ENCODE peak calls at places on chromosomes 1 and 21, in eight cellular contexts. H, V, A, S, I, Y, J and T are unnamed samples.
A peak's percentile ranks its signal among the peaks of the same experiment; 100 is the strongest.

GRCh38 chr1:164617607-164618564 is 58.9 kb downstream of the PBX1 start:
- DNase-seq in H (peak; percentile 70), V (no peak), A (no peak), S (peak; percentile 42), I (no peak), Y (no peak), J (no peak), T (no peak)

GRCh38 chr1:56329970-56330369 is 249.4 kb downstream of the PLPP3 start:
- DNase-seq in H (no peak), V (no peak), A (peak; percentile 68), S (peak; percentile 17), I (no peak), Y (no peak), J (no peak), T (no peak)

GRCh38 chr1:31579374-31579773 is 3.1 kb downstream of the TINAGL1 start:
- DNase-seq in H (no peak), V (no peak), A (peak; percentile 61), S (no peak), I (no peak), Y (no peak), J (no peak), T (no peak)

GRCh38 chr1:64846573-64847430 is 101.9 kb downstream of the RAVER2 start:
- DNase-seq in H (no peak), V (no peak), A (no peak), S (no peak), I (no peak), Y (no peak), J (peak; percentile 78), T (no peak)

GRCh38 chr1:237470712-237471310 is 419.9 kb downstream of the ZP4 start:
- DNase-seq in H (peak; percentile 13), V (no peak), A (no peak), S (no peak), I (no peak), Y (no peak), J (no peak), T (no peak)

GRCh38 chr1:236868625-236869467 is 73.8 kb downstream of the MTR start:
- DNase-seq in H (peak; percentile 54), V (peak; percentile 5), A (peak; percentile 76), S (peak; percentile 77), I (no peak), Y (no peak), J (peak; percentile 56), T (no peak)

GRCh38 chr1:234862944-234863515 is 253.1 kb upstream of the IRF2BP2 start:
- DNase-seq in H (no peak), V (no peak), A (peak; percentile 92), S (peak; percentile 68), I (no peak), Y (peak; percentile 90), J (peak; percentile 74), T (no peak)

GRCh38 chr1:97108200-97108599 is 386.6 kb downstream of the PTBP2 start:
- DNase-seq in H (peak; percentile 28), V (no peak), A (no peak), S (peak; percentile 20), I (no peak), Y (no peak), J (no peak), T (no peak)

GRCh38 chr1:8517579-8518489 is 199.9 kb downstream of the SLC45A1 start:
- DNase-seq in H (no peak), V (no peak), A (peak; percentile 61), S (peak; percentile 43), I (no peak), Y (no peak), J (no peak), T (no peak)

GRCh38 chr1:35559317-35559944 is 1.8 kb downstream of the NCDN start:
- DNase-seq in H (no peak), V (no peak), A (no peak), S (no peak), I (no peak), Y (no peak), J (peak; percentile 42), T (no peak)

GRCh38 chr21:44840771-44841170 is 22.9 kb upstream of the SUMO3 start:
- DNase-seq in H (no peak), V (no peak), A (no peak), S (no peak), I (no peak), Y (no peak), J (no peak), T (no peak)

GRCh38 chr21:34029724-34030528 is 43.5 kb upstream of the MRPS6 start:
- DNase-seq in H (peak; percentile 31), V (peak; percentile 52), A (peak; percentile 82), S (peak; percentile 82), I (peak; percentile 4), Y (peak; percentile 53), J (peak; percentile 54), T (peak; percentile 12)

GRCh38 chr1:40344597-40344996 is 27.5 kb upstream of the COL9A2 start:
- DNase-seq in H (no peak), V (peak; percentile 20), A (peak; percentile 1), S (peak; percentile 79), I (no peak), Y (peak; percentile 82), J (peak; percentile 57), T (no peak)

GRCh38 chr1:10834770-10835412 is 38.4 kb upstream of the CASZ1 start:
- DNase-seq in H (no peak), V (no peak), A (no peak), S (no peak), I (no peak), Y (no peak), J (no peak), T (no peak)

GRCh38 chr1:70386121-70386520 is 24.9 kb upstream of the CTH start:
- DNase-seq in H (peak; percentile 87), V (no peak), A (no peak), S (no peak), I (no peak), Y (no peak), J (no peak), T (no peak)

GRCh38 chr1:165869343-165869742 is 41.9 kb downstream of the UCK2 start:
- DNase-seq in H (no peak), V (no peak), A (no peak), S (no peak), I (no peak), Y (no peak), J (no peak), T (no peak)

GRCh38 chr1:48735753-48736152 is 40.9 kb downstream of the BEND5 start:
- DNase-seq in H (no peak), V (no peak), A (no peak), S (no peak), I (no peak), Y (no peak), J (no peak), T (no peak)

GRCh38 chr1:50378757-50379156 is 44.5 kb downstream of the DMRTA2 start:
- DNase-seq in H (no peak), V (no peak), A (no peak), S (no peak), I (no peak), Y (no peak), J (no peak), T (no peak)

GRCh38 chr1:22018583-22019559 is 17.4 kb downstream of the CELA3A start:
- DNase-seq in H (peak; percentile 97), V (peak; percentile 73), A (peak; percentile 90), S (peak; percentile 88), I (peak; percentile 56), Y (peak; percentile 78), J (no peak), T (peak; percentile 76)

GRCh38 chr1:116537439-116537838 is 33.4 kb downstream of the CD58 start:
- DNase-seq in H (peak; percentile 92), V (no peak), A (peak; percentile 38), S (peak; percentile 58), I (no peak), Y (no peak), J (no peak), T (peak; percentile 58)

GRCh38 chr1:77143529-77144121 is 75.6 kb downstream of the PIGK start:
- DNase-seq in H (peak; percentile 54), V (no peak), A (peak; percentile 5), S (peak; percentile 1), I (no peak), Y (no peak), J (no peak), T (no peak)

GRCh38 chr1:107138767-107139445 is 1.9 kb upstream of the NTNG1 start:
- DNase-seq in H (peak; percentile 85), V (no peak), A (peak; percentile 90), S (peak; percentile 13), I (no peak), Y (no peak), J (no peak), T (peak; percentile 25)

GRCh38 chr1:104921552-104921951 is 1171.9 kb downstream of the AMY1C start:
- DNase-seq in H (peak; percentile 39), V (no peak), A (no peak), S (no peak), I (no peak), Y (no peak), J (no peak), T (no peak)

GRCh38 chr1:62392951-62393350 is 43.9 kb upstream of the USP1 start:
- DNase-seq in H (no peak), V (no peak), A (no peak), S (no peak), I (no peak), Y (no peak), J (no peak), T (no peak)

GRCh38 chr1:39981957-39982356 is 27.0 kb downstream of the MFSD2A start:
- DNase-seq in H (peak; percentile 87), V (no peak), A (peak; percentile 89), S (peak; percentile 93), I (no peak), Y (no peak), J (peak; percentile 20), T (peak; percentile 43)

GRCh38 chr1:47189844-47190562 is at the start of gene PDZK1IP1:
- DNase-seq in H (no peak), V (no peak), A (peak; percentile 98), S (peak; percentile 67), I (no peak), Y (peak; percentile 94), J (peak; percentile 57), T (no peak)

GRCh38 chr21:45994086-45994661 is 12.6 kb downstream of the COL6A1 start:
- DNase-seq in H (no peak), V (no peak), A (no peak), S (no peak), I (no peak), Y (peak; percentile 30), J (no peak), T (no peak)